ENCODE peak calls at places on chromosomes 3 and 15, in seven cellular contexts. One of them, this sample, is unnamed.

GRCh38 chr15:93182806-93183205 is 93.8 kb upstream of the RGMA start:
- DNase-seq in endodermal cell: no peak
- DNase-seq in A549: no peak
- DNase-seq in brain microvascular endothelial cell: no peak
- DNase-seq in tibial artery: no peak
- DNase-seq in cardiac muscle cell: no peak
- DNase-seq in iPS DF 6.9: no peak
- DNase-seq in this sample: no peak

GRCh38 chr15:66018178-66018797 is 149.0 kb downstream of the RAB11A start:
- DNase-seq in iPS DF 6.9: no peak
- DNase-seq in endodermal cell: no peak
- DNase-seq in tibial artery: no peak
- DNase-seq in A549: no peak
- DNase-seq in brain microvascular endothelial cell: no peak
- DNase-seq in cardiac muscle cell: no peak
- DNase-seq in this sample: no peak

GRCh38 chr3:64616953-64617352 is 70.8 kb downstream of the ADAMTS9 start:
- DNase-seq in iPS DF 6.9: no peak
- DNase-seq in endodermal cell: no peak
- DNase-seq in A549: no peak
- DNase-seq in brain microvascular endothelial cell: no peak
- DNase-seq in cardiac muscle cell: peak
- DNase-seq in tibial artery: no peak
- DNase-seq in this sample: no peak

GRCh38 chr15:67613708-67614107 is 71.2 kb downstream of the MAP2K5 start:
- DNase-seq in tibial artery: no peak
- DNase-seq in A549: peak
- DNase-seq in endodermal cell: no peak
- DNase-seq in cardiac muscle cell: no peak
- DNase-seq in iPS DF 6.9: no peak
- DNase-seq in brain microvascular endothelial cell: no peak
- DNase-seq in this sample: no peak

GRCh38 chr3:66520716-66521115 is 19.9 kb upstream of the LRIG1 start:
- DNase-seq in tibial artery: no peak
- DNase-seq in A549: no peak
- DNase-seq in brain microvascular endothelial cell: no peak
- DNase-seq in iPS DF 6.9: no peak
- DNase-seq in endodermal cell: no peak
- DNase-seq in cardiac muscle cell: peak
- DNase-seq in this sample: no peak

GRCh38 chr15:56963719-56964118 is 45.3 kb downstream of the TCF12 start:
- DNase-seq in cardiac muscle cell: peak
- DNase-seq in tibial artery: no peak
- DNase-seq in brain microvascular endothelial cell: no peak
- DNase-seq in iPS DF 6.9: no peak
- DNase-seq in endodermal cell: no peak
- DNase-seq in A549: no peak
- DNase-seq in this sample: no peak

GRCh38 chr15:40307421-40308165 is at the start of gene PLCB2:
- DNase-seq in iPS DF 6.9: no peak
- DNase-seq in A549: peak
- DNase-seq in brain microvascular endothelial cell: no peak
- DNase-seq in endodermal cell: peak
- DNase-seq in tibial artery: no peak
- DNase-seq in cardiac muscle cell: no peak
- DNase-seq in this sample: peak

GRCh38 chr15:64209680-64210334 is 47.0 kb upstream of the PPIB start:
- DNase-seq in iPS DF 6.9: no peak
- DNase-seq in cardiac muscle cell: peak
- DNase-seq in tibial artery: no peak
- DNase-seq in brain microvascular endothelial cell: peak
- DNase-seq in A549: peak
- DNase-seq in endodermal cell: no peak
- DNase-seq in this sample: no peak

GRCh38 chr15:31065824-31066223 is 35.7 kb downstream of the TRPM1 start:
- DNase-seq in iPS DF 6.9: no peak
- DNase-seq in tibial artery: no peak
- DNase-seq in brain microvascular endothelial cell: no peak
- DNase-seq in cardiac muscle cell: no peak
- DNase-seq in endodermal cell: no peak
- DNase-seq in A549: no peak
- DNase-seq in this sample: no peak

GRCh38 chr15:84082739-84083138 is 152.8 kb upstream of the GOLGA6L4 start:
- DNase-seq in A549: no peak
- DNase-seq in iPS DF 6.9: no peak
- DNase-seq in brain microvascular endothelial cell: no peak
- DNase-seq in endodermal cell: no peak
- DNase-seq in cardiac muscle cell: peak
- DNase-seq in tibial artery: no peak
- DNase-seq in this sample: no peak

GRCh38 chr3:152682477-152682876 is 152.5 kb upstream of the P2RY1 start:
- DNase-seq in tibial artery: no peak
- DNase-seq in iPS DF 6.9: no peak
- DNase-seq in brain microvascular endothelial cell: no peak
- DNase-seq in A549: no peak
- DNase-seq in cardiac muscle cell: no peak
- DNase-seq in endodermal cell: no peak
- DNase-seq in this sample: no peak

GRCh38 chr3:171347017-171347979 is 112.9 kb downstream of the TNIK start:
- DNase-seq in tibial artery: no peak
- DNase-seq in endodermal cell: no peak
- DNase-seq in iPS DF 6.9: no peak
- DNase-seq in A549: no peak
- DNase-seq in cardiac muscle cell: peak
- DNase-seq in brain microvascular endothelial cell: peak
- DNase-seq in this sample: no peak

GRCh38 chr3:179807588-179807987 is 154.7 kb downstream of the USP13 start:
- DNase-seq in brain microvascular endothelial cell: no peak
- DNase-seq in endodermal cell: no peak
- DNase-seq in iPS DF 6.9: no peak
- DNase-seq in tibial artery: no peak
- DNase-seq in A549: no peak
- DNase-seq in cardiac muscle cell: no peak
- DNase-seq in this sample: no peak

GRCh38 chr3:194536883-194537637 is 50.3 kb upstream of the ATP13A3 start:
- DNase-seq in endodermal cell: no peak
- DNase-seq in cardiac muscle cell: no peak
- DNase-seq in brain microvascular endothelial cell: no peak
- DNase-seq in A549: no peak
- DNase-seq in tibial artery: peak
- DNase-seq in iPS DF 6.9: no peak
- DNase-seq in this sample: no peak

GRCh38 chr3:107969525-107969924 is 121.3 kb downstream of the CD47 start:
- DNase-seq in iPS DF 6.9: no peak
- DNase-seq in tibial artery: no peak
- DNase-seq in cardiac muscle cell: no peak
- DNase-seq in brain microvascular endothelial cell: no peak
- DNase-seq in endodermal cell: no peak
- DNase-seq in A549: no peak
- DNase-seq in this sample: no peak

GRCh38 chr3:12155833-12156232 is 2.9 kb downstream of the TIMP4 start:
- DNase-seq in brain microvascular endothelial cell: peak
- DNase-seq in tibial artery: peak
- DNase-seq in A549: peak
- DNase-seq in cardiac muscle cell: peak
- DNase-seq in endodermal cell: no peak
- DNase-seq in iPS DF 6.9: no peak
- DNase-seq in this sample: no peak
- H3K27ac ChIP-seq in brain microvascular endothelial cell: peak
- H3K27ac ChIP-seq in tibial artery: peak
- H3K27ac ChIP-seq in A549: peak
- H3K27ac ChIP-seq in cardiac muscle cell: no peak
- H3K27ac ChIP-seq in endodermal cell: no peak
- H3K27ac ChIP-seq in iPS DF 6.9: no peak
- H3K27ac ChIP-seq in this sample: no peak

DNA sequence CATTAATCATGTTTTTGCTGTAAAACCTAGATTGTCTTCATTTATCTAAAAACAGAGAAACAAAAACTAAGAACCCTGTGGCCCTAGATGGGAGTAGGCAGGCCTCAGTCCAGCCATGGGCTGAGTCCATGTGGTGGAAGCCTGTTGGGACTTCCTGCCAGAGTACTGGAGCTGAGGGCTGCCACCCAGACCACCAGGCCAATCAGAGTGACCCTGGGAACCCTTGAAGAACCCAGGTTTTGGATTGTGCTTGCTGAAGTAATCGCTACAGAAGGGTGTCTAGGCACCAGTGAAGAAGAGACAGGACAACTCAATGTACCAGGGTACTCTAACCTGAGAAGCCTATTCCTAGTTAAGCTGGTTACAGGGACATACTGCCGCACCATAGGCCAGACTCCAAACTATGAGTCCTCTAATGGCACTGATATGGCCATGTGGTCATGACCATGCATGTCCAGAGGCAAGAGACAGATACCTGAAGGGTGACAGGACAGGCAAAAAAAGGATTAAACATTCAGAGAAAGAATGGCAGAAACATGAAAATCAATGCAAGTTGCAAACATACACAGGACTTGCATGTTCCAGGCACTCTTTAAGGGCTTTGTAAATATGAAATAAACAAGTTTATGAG is 12.9 kb downstream of the CSRNP1 start:
- DNase-seq in iPS DF 6.9: no peak
- DNase-seq in tibial artery: no peak
- DNase-seq in endodermal cell: no peak
- DNase-seq in cardiac muscle cell: no peak
- DNase-seq in brain microvascular endothelial cell: no peak
- DNase-seq in A549: no peak
- DNase-seq in this sample: no peak
- H3K27ac ChIP-seq in iPS DF 6.9: no peak
- H3K27ac ChIP-seq in tibial artery: peak
- H3K27ac ChIP-seq in endodermal cell: no peak
- H3K27ac ChIP-seq in cardiac muscle cell: no peak
- H3K27ac ChIP-seq in brain microvascular endothelial cell: no peak
- H3K27ac ChIP-seq in A549: peak
- H3K27ac ChIP-seq in this sample: no peak

GRCh38 chr3:52246728-52247454 is 1.3 kb downstream of the PPM1M start:
- DNase-seq in endodermal cell: no peak
- DNase-seq in cardiac muscle cell: no peak
- DNase-seq in iPS DF 6.9: no peak
- DNase-seq in A549: no peak
- DNase-seq in tibial artery: no peak
- DNase-seq in brain microvascular endothelial cell: no peak
- DNase-seq in this sample: no peak
- H3K27ac ChIP-seq in endodermal cell: no peak
- H3K27ac ChIP-seq in cardiac muscle cell: no peak
- H3K27ac ChIP-seq in iPS DF 6.9: no peak
- H3K27ac ChIP-seq in A549: no peak
- H3K27ac ChIP-seq in tibial artery: peak
- H3K27ac ChIP-seq in brain microvascular endothelial cell: no peak
- H3K27ac ChIP-seq in this sample: peak

GRCh38 chr3:36892457-36893136 is 52.3 kb downstream of the TRANK1 start:
- DNase-seq in tibial artery: no peak
- DNase-seq in brain microvascular endothelial cell: no peak
- DNase-seq in cardiac muscle cell: no peak
- DNase-seq in A549: no peak
- DNase-seq in endodermal cell: no peak
- DNase-seq in iPS DF 6.9: no peak
- DNase-seq in this sample: no peak

GRCh38 chr3:36890261-36890660 is 54.6 kb downstream of the TRANK1 start:
- DNase-seq in iPS DF 6.9: no peak
- DNase-seq in endodermal cell: peak
- DNase-seq in cardiac muscle cell: no peak
- DNase-seq in brain microvascular endothelial cell: no peak
- DNase-seq in A549: no peak
- DNase-seq in tibial artery: no peak
- DNase-seq in this sample: no peak

GRCh38 chr3:36894924-36895323 is 49.9 kb downstream of the TRANK1 start:
- DNase-seq in iPS DF 6.9: no peak
- DNase-seq in brain microvascular endothelial cell: no peak
- DNase-seq in tibial artery: no peak
- DNase-seq in endodermal cell: no peak
- DNase-seq in cardiac muscle cell: no peak
- DNase-seq in A549: no peak
- DNase-seq in this sample: no peak

GRCh38 chr3:36893137-36893557 is 51.7 kb downstream of the TRANK1 start:
- DNase-seq in iPS DF 6.9: peak
- DNase-seq in cardiac muscle cell: peak
- DNase-seq in tibial artery: peak
- DNase-seq in endodermal cell: no peak
- DNase-seq in A549: no peak
- DNase-seq in brain microvascular endothelial cell: peak
- DNase-seq in this sample: peak

DNA sequence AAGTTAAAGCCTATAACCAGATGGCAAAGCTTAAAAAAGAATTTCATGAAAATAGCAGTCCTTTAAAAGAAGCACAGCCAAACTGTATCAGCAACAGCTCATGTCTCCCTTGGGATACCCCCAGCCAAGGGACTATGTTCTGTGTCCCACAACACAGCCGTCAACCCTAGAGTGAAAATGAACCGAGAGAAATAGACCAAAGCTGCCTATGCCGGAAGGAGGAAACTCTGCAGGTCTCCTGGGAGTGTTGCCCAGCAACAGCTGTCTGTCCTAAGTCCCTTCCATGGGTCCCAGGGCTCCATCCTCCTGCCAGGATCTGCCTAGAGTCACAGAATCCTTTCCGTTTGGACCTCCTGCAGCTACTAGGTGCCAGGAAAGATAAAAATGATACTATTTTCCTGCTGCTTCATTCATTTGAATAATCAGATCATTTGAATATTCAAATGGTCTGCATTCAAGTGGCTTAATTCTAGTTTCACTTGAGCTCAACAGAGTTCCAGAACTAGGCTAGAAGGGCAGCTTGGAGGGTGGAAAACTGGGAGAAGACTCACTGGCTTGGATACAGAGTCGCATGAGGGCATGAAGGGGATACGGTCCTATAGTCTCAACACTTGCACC is 53.1 kb downstream of the TRANK1 start:
- DNase-seq in cardiac muscle cell: no peak
- DNase-seq in brain microvascular endothelial cell: no peak
- DNase-seq in tibial artery: no peak
- DNase-seq in iPS DF 6.9: no peak
- DNase-seq in A549: no peak
- DNase-seq in endodermal cell: peak
- DNase-seq in this sample: no peak
- H3K27ac ChIP-seq in cardiac muscle cell: no peak
- H3K27ac ChIP-seq in brain microvascular endothelial cell: no peak
- H3K27ac ChIP-seq in tibial artery: no peak
- H3K27ac ChIP-seq in iPS DF 6.9: no peak
- H3K27ac ChIP-seq in A549: no peak
- H3K27ac ChIP-seq in endodermal cell: no peak
- H3K27ac ChIP-seq in this sample: peak

GRCh38 chr3:52221141-52221562 is 4.3 kb downstream of the TLR9 start:
- DNase-seq in endodermal cell: peak
- DNase-seq in iPS DF 6.9: no peak
- DNase-seq in brain microvascular endothelial cell: no peak
- DNase-seq in cardiac muscle cell: no peak
- DNase-seq in tibial artery: no peak
- DNase-seq in A549: no peak
- DNase-seq in this sample: no peak
- H3K27ac ChIP-seq in endodermal cell: no peak
- H3K27ac ChIP-seq in iPS DF 6.9: no peak
- H3K27ac ChIP-seq in brain microvascular endothelial cell: no peak
- H3K27ac ChIP-seq in cardiac muscle cell: no peak
- H3K27ac ChIP-seq in tibial artery: no peak
- H3K27ac ChIP-seq in A549: no peak
- H3K27ac ChIP-seq in this sample: no peak

This sample was measured in CD4-positive, alpha-beta T cell.